ENCODE peak calls at places on chromosome 12, in six cellular contexts. T, R, O, I, W and A are unnamed samples.

GRCh38 chr12:77299910-77300772 is 234.8 kb upstream of the E2F7 start:
- DNase-seq in T (no peak), R (peak), O (no peak), I (no peak), W (no peak), A (no peak)

GRCh38 chr12:54259194-54260011 is 20.5 kb downstream of the CBX5 start:
- DNase-seq in T (peak), R (peak), O (peak), I (peak), W (no peak), A (peak)

GRCh38 chr12:14365294-14366210 is at the start of gene ATF7IP:
- DNase-seq in T (peak), R (peak), O (peak), I (peak), W (peak), A (peak)

GRCh38 chr12:130705174-130705880 is 10.8 kb downstream of the RIMBP2 start:
- DNase-seq in T (no peak), R (no peak), O (no peak), I (peak), W (peak), A (no peak)

GRCh38 chr12:116591608-116592115 is 32.5 kb downstream of the MAP1LC3B2 start:
- DNase-seq in T (no peak), R (peak), O (no peak), I (no peak), W (no peak), A (no peak)

GRCh38 chr12:116881325-116881866 is at the start of gene HRK:
- DNase-seq in T (peak), R (no peak), O (no peak), I (no peak), W (no peak), A (no peak)

GRCh38 chr12:55931780-55932545 is 1.0 kb downstream of the DGKA start:
- DNase-seq in T (peak), R (peak), O (peak), I (peak), W (peak), A (peak)

GRCh38 chr12:54306925-54307731 is 6.3 kb upstream of the NFE2 start:
- DNase-seq in T (peak), R (peak), O (no peak), I (peak), W (peak), A (no peak)

GRCh38 chr12:101552277-101552676 is 42.5 kb upstream of the MYBPC1 start:
- DNase-seq in T (no peak), R (no peak), O (no peak), I (no peak), W (no peak), A (no peak)

GRCh38 chr12:68482660-68483059 is 128.0 kb upstream of the RAP1B start:
- DNase-seq in T (no peak), R (no peak), O (no peak), I (no peak), W (no peak), A (no peak)

GRCh38 chr12:108572166-108572790 is 9.9 kb downstream of the ISCU start:
- DNase-seq in T (no peak), R (peak), O (no peak), I (no peak), W (peak), A (no peak)

GRCh38 chr12:57620936-57621496 is 9.8 kb downstream of the ARHGEF25 start:
- DNase-seq in T (peak), R (no peak), O (peak), I (peak), W (peak), A (peak)

GRCh38 chr12:15244926-15245325 is 23.7 kb upstream of the RERG start:
- DNase-seq in T (no peak), R (no peak), O (no peak), I (no peak), W (no peak), A (no peak)

GRCh38 chr12:101847325-101847724 is 16.6 kb upstream of the GNPTAB start:
- DNase-seq in T (no peak), R (no peak), O (no peak), I (no peak), W (no peak), A (no peak)

GRCh38 chr12:128531153-128531552 is 264.2 kb downstream of the TMEM132C start:
- DNase-seq in T (no peak), R (no peak), O (peak), I (no peak), W (no peak), A (no peak)

GRCh38 chr12:44334347-44334746 is 498.5 kb downstream of the TMEM117 start:
- DNase-seq in T (no peak), R (no peak), O (no peak), I (no peak), W (no peak), A (no peak)

GRCh38 chr12:21634245-21634644 is 23.4 kb downstream of the LDHB start:
- DNase-seq in T (no peak), R (no peak), O (no peak), I (no peak), W (no peak), A (no peak)

GRCh38 chr12:17802657-17803641 is 287.0 kb downstream of the RERGL start:
- DNase-seq in T (peak), R (no peak), O (no peak), I (no peak), W (no peak), A (no peak)

GRCh38 chr12:6606331-6607131 is 648 bp downstream of the CHD4 start:
- DNase-seq in T (peak), R (peak), O (peak), I (peak), W (peak), A (peak)

GRCh38 chr12:15726029-15726756 is 63.0 kb downstream of the EPS8 start:
- DNase-seq in T (no peak), R (no peak), O (no peak), I (no peak), W (no peak), A (no peak)

GRCh38 chr12:120316798-120317257 is 10.8 kb downstream of the PLA2G1B start:
- DNase-seq in T (no peak), R (peak), O (no peak), I (no peak), W (no peak), A (no peak)

GRCh38 chr12:50528800-50529199 is 24.0 kb downstream of the DIP2B start:
- DNase-seq in T (no peak), R (no peak), O (no peak), I (no peak), W (no peak), A (no peak)

GRCh38 chr12:132554857-132555630 is 55.3 kb downstream of the LRCOL1 start:
- DNase-seq in T (peak), R (no peak), O (peak), I (peak), W (no peak), A (no peak)

GRCh38 chr12:47828967-47829482 is 9.3 kb upstream of the HDAC7 start:
- DNase-seq in T (peak), R (peak), O (no peak), I (peak), W (peak), A (no peak)

GRCh38 chr12:32981139-32981538 is 84.6 kb upstream of the PKP2 start:
- DNase-seq in T (no peak), R (no peak), O (no peak), I (no peak), W (no peak), A (no peak)

GRCh38 chr12:131030472-131031328 is 77.0 kb downstream of the ADGRD1 start:
- DNase-seq in T (no peak), R (no peak), O (peak), I (no peak), W (no peak), A (no peak)

GRCh38 chr12:76670776-76671175 is 93.1 kb upstream of the ZDHHC17 start:
- DNase-seq in T (no peak), R (peak), O (no peak), I (no peak), W (no peak), A (no peak)

GRCh38 chr12:121789800-121790748 is 3.4 kb downstream of the RHOF start:
- DNase-seq in T (peak), R (no peak), O (no peak), I (no peak), W (no peak), A (peak)

GRCh38 chr12:40946612-40947194 is 241.4 kb upstream of the PDZRN4 start:
- DNase-seq in T (peak), R (peak), O (peak), I (peak), W (no peak), A (no peak)

GRCh38 chr12:70692681-70693288 is 55.6 kb upstream of the PTPRB start:
- DNase-seq in T (peak), R (peak), O (peak), I (peak), W (no peak), A (no peak)
- TF ChIP-seq CTCF in T (peak), R (peak), O (peak), I (peak), W (no peak), A (no peak)

GRCh38 chr12:124392271-124392990 is 97.5 kb downstream of the RFLNA start:
- DNase-seq in T (peak), R (peak), O (peak), I (peak), W (peak), A (no peak)
- TF ChIP-seq CTCF in T (peak), R (no peak), O (no peak), I (peak), W (no peak), A (no peak)

GRCh38 chr12:25940886-25941285 is 17.6 kb upstream of the RASSF8 start:
- DNase-seq in T (no peak), R (no peak), O (no peak), I (no peak), W (no peak), A (no peak)

GRCh38 chr12:25942709-25943108 is 15.8 kb upstream of the RASSF8 start:
- DNase-seq in T (no peak), R (peak), O (no peak), I (no peak), W (no peak), A (no peak)

GRCh38 chr12:25938581-25938980 is 19.9 kb upstream of the RASSF8 start:
- DNase-seq in T (no peak), R (no peak), O (no peak), I (no peak), W (no peak), A (no peak)

GRCh38 chr12:25939606-25940005 is 18.9 kb upstream of the RASSF8 start:
- DNase-seq in T (no peak), R (no peak), O (no peak), I (no peak), W (no peak), A (no peak)

DNA sequence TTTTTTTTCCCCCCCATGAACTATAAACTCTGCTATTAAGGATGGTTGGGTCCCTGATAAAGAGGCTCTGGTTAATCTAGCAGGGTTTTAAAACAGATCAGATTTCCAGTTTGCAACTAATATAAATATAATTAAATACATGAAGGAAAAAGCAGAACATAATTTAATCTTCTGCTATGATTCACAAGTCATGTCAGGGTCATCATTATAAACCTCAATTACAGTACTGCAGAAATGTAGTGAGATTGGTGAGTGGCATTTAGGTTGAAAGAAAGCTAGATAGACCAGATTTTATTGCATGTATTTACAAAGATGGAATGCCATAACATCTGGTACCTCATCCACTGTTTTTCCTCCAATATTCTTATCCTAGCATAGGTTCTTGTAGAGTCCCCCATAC is 14.5 kb upstream of the RASSF8 start:
- DNase-seq in T (no peak), R (no peak), O (no peak), I (no peak), W (no peak), A (no peak)
- TF ChIP-seq CTCF in T (no peak), R (no peak), O (no peak), I (no peak), W (no peak), A (no peak)

DNA sequence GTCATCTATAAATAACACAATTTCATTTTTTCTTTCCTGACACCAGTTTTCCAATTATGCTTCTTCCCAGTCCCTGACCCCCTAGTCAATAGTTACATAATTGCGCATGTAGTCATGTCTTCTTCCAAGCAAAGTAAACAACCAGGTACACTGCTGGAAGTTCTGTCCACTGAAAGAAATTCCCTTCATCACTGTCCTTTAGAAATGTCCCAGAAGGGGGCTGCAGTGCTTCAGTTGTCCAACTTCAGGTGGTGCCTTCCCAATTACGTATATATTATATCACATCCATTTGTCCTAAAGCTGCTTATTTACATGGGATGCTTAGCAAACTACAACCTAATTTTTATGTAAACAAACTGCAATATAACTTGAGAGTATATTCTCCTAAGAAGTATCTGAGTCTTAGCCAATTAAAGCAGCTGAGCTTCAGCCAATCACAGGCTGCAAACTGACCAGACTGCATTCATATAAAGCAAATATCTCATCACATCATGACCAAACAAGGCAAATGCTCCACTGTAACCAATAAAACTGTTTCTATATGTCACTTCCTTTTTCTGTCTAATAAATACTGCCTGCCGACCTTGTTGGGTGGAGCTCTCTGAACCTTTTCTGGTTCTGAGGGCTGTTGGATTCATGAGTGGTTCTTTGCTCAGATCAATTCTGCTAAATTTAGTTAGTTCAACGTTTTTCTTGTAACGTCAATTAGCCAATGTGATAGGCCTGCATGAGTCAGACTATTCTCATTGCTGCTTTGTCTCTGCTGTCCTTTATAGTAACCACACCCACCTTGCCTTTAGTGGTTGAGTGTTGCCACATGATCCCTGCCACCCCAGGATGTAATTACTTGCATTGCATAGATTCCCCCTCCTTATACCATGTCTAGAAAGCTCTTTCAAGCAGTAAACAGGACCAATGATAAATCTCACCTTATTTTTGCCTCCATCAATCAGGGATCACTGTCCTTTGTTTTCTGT is 239.3 kb downstream of the ALG10B start:
- DNase-seq in T (peak), R (no peak), O (no peak), I (no peak), W (no peak), A (no peak)
- TF ChIP-seq CTCF in T (peak), R (no peak), O (peak), I (no peak), W (no peak), A (no peak)

GRCh38 chr12:114240288-114240687 is 165.7 kb downstream of the TBX5 start:
- DNase-seq in T (no peak), R (no peak), O (no peak), I (no peak), W (peak), A (no peak)

GRCh38 chr12:114241973-114242434 is 163.9 kb downstream of the TBX5 start:
- DNase-seq in T (peak), R (no peak), O (no peak), I (no peak), W (no peak), A (no peak)

GRCh38 chr12:114248527-114248926 is 157.4 kb downstream of the TBX5 start:
- DNase-seq in T (peak), R (no peak), O (no peak), I (no peak), W (no peak), A (no peak)

DNA sequence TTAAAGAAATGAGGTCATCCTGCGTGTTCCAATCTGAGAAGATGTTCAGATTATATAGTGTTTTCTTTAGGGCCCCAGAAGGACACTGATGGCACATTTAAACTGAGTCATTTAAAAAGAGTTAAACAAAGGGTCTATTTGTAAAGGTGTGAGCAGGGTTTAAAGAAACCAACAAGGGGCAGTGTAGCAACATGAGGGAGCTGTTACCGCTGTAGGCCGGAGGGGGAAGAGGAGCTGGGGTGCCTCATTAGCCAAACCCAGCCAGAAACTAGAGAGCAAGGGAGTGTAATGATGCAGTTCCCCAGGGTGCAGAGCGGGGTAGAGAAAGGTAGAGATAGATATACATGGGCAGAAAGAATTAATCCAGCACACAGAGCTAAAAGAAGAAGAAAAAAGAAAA is 160.4 kb downstream of the TBX5 start:
- DNase-seq in T (peak), R (no peak), O (peak), I (no peak), W (no peak), A (no peak)
- TF ChIP-seq CTCF in T (peak), R (peak), O (peak), I (peak), W (no peak), A (no peak)

GRCh38 chr12:67147030-67147429 is 122.1 kb upstream of the CAND1 start:
- DNase-seq in T (no peak), R (no peak), O (no peak), I (no peak), W (no peak), A (no peak)

GRCh38 chr12:67147447-67147846 is 121.7 kb upstream of the CAND1 start:
- DNase-seq in T (no peak), R (no peak), O (no peak), I (no peak), W (no peak), A (no peak)

GRCh38 chr12:67151891-67152290 is 117.3 kb upstream of the CAND1 start:
- DNase-seq in T (no peak), R (peak), O (no peak), I (no peak), W (no peak), A (no peak)

GRCh38 chr12:67145692-67146091 is 123.5 kb upstream of the CAND1 start:
- DNase-seq in T (no peak), R (no peak), O (no peak), I (no peak), W (no peak), A (no peak)

GRCh38 chr12:67148265-67148664 is 120.9 kb upstream of the CAND1 start:
- DNase-seq in T (no peak), R (no peak), O (no peak), I (no peak), W (no peak), A (no peak)
- TF ChIP-seq CTCF in T (no peak), R (no peak), O (no peak), I (no peak), W (no peak), A (no peak)